ENCODE peak calls at places on chromosomes 13 and 19, in six cellular contexts. B, Y, N, U, W and Q are unnamed samples. For H3K27me3, the result is how much of the 10 kb centered on the place peaks cover.

GRCh38 chr19:5141278-5141925 is 172.5 kb downstream of the KDM4B start:
- DNase-seq in Y (no peak), U (peak), N (no peak), W (no peak), B (no peak), Q (no peak)

GRCh38 chr13:38787550-38787949 is 100.7 kb downstream of the FREM2 start:
- DNase-seq in Y (no peak), B (no peak), N (no peak), U (no peak), W (no peak), Q (no peak)

GRCh38 chr19:33199441-33200265 is 5.5 kb downstream of the LRP3 start:
- DNase-seq in W (no peak), B (no peak), N (no peak), U (no peak), Y (no peak), Q (no peak)

GRCh38 chr13:33345842-33346241 is 60.3 kb upstream of the STARD13 start:
- DNase-seq in W (no peak), Y (no peak), U (no peak), B (no peak), N (no peak), Q (no peak)

GRCh38 chr13:43285891-43286602 is 262.7 kb downstream of the DNAJC15 start:
- DNase-seq in N (no peak), U (no peak), B (peak), Y (no peak), W (no peak), Q (no peak)

GRCh38 chr19:13036366-13036976 is 41.2 kb downstream of the NFIX start:
- DNase-seq in Y (no peak), N (no peak), U (peak), W (peak), B (no peak), Q (no peak)

GRCh38 chr19:6713773-6714692 is 6.4 kb downstream of the C3 start:
- DNase-seq in U (no peak), N (no peak), Y (no peak), W (no peak), B (no peak), Q (no peak)

GRCh38 chr13:112509190-112509589 is 78.8 kb downstream of the TUBGCP3 start:
- DNase-seq in W (no peak), U (no peak), N (peak), Y (no peak), B (no peak), Q (no peak)

GRCh38 chr19:10878253-10878652 is 6.9 kb downstream of the CARM1 start:
- DNase-seq in U (no peak), B (no peak), Y (no peak), N (no peak), W (no peak), Q (no peak)

GRCh38 chr19:7550987-7551761 is 15.7 kb downstream of the PNPLA6 start:
- DNase-seq in W (peak), N (peak), Y (peak), U (peak), B (peak), Q (no peak)

GRCh38 chr19:39265321-39265916 is 2.8 kb upstream of the IFNL2 start:
- DNase-seq in Y (peak), N (no peak), B (no peak), W (no peak), U (no peak), Q (no peak)

GRCh38 chr19:38441660-38442348 is 8.3 kb downstream of the RYR1 start:
- DNase-seq in U (no peak), N (peak), B (no peak), W (no peak), Y (peak), Q (no peak)

GRCh38 chr19:35355851-35356460 is 2.3 kb upstream of the FFAR3 start:
- DNase-seq in Y (peak), B (peak), W (no peak), N (no peak), U (no peak), Q (no peak)
- TF ChIP-seq CTCF in Y (no peak), B (no peak), W (no peak), N (no peak), U (no peak), Q (no peak)

DNA sequence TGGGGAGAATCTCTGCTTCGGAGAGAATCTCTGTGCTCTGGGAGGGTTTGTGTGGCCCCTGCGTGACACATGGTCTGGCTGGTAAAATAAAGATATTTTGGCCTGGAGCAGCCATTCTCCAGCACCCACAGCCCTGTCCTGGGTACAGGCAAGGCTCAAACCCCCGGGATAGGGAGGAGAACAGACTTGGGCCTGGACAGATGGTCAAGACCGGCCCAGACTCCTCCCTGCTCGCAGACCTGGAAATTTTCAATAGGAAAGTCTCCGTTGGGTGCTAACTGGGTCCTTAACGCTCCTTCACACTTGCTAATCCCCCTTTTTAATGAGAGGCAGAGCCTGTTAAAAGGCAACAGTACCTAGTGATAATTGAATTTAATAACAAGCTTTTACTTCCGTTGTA is 2.5 kb downstream of the PALM start:
- DNase-seq in B (no peak), U (no peak), N (no peak), W (no peak), Y (no peak), Q (no peak)
- H3K27me3 ChIP-seq in B (under half), U (under half), N (under half), W (under half), Y (under half), Q (under half)

GRCh38 chr13:99978781-99979452 is 2.7 kb upstream of the ZIC2 start:
- DNase-seq in Y (peak), N (peak), U (no peak), B (no peak), W (no peak), Q (no peak)
- H3K4me3 ChIP-seq in Y (peak), N (peak), U (no peak), B (no peak), W (no peak), Q (no peak)

GRCh38 chr13:46355906-46356305 is 31.1 kb downstream of the RUBCNL start:
- DNase-seq in N (no peak), W (no peak), Y (no peak), B (no peak), U (no peak), Q (no peak)

GRCh38 chr13:46352810-46353209 is 34.2 kb downstream of the RUBCNL start:
- DNase-seq in U (no peak), N (no peak), W (no peak), B (no peak), Y (no peak), Q (no peak)

GRCh38 chr13:46355088-46355468 is 32.0 kb downstream of the RUBCNL start:
- DNase-seq in B (no peak), U (no peak), N (no peak), W (no peak), Y (no peak), Q (no peak)

GRCh38 chr13:46350003-46350402 is 37.0 kb downstream of the RUBCNL start:
- DNase-seq in U (no peak), Y (no peak), W (no peak), N (no peak), B (no peak), Q (no peak)

DNA sequence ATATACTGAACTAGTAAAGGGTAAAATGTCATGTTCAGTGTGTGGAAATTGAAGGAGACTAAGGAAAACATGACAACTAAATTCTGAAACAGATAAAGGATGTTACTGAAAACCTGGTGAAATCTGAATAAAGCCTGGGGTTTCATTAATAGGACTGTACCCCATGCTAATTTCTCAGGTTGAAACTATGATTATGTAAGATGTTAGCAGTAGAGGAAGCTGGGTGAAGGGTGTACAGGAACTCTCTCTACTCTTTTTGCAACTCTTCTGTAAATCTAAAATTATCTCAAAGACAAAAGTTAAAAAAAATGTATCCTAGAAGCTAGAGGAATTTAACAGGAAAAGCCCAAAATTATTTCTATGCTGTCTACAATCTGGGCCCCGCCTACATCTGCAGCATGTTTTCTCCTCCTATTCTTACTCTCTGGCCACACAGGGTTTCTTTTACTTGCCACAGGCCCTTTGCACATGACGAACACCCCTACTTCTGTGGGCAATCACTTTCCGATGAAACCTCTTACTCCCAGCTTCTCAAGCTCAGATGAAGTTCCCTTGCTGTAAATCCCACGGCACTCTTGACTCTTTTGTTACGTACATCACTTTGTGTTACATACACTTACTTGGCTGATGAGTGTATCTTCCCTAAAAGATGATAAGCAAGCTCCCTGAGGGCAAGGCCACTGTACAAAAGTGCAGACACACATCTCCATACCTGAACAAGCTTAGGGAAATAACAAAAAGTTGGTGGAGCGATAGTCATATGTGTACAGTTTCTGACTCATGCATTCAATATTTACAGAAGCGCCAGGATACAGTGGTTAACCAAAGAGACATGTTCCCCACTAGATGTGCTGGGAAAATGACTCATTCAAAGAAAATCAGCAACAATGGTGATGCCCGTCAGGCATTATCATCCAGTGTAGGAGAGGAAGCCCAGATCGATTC is 32.6 kb downstream of the RUBCNL start:
- DNase-seq in B (peak), U (no peak), Y (no peak), N (no peak), W (no peak), Q (peak)
- TF ChIP-seq CTCF in B (no peak), U (no peak), Y (no peak), N (no peak), W (no peak), Q (no peak)

GRCh38 chr19:51760811-51761356 is at the start of gene FPR2:
- DNase-seq in U (no peak), W (no peak), N (no peak), Y (no peak), B (no peak), Q (no peak)
- H3K27me3 ChIP-seq in U (under half), W (under half), N (under half), Y (under half), B (under half), Q (under half)